ENCODE peak calls at places on chromosomes 3 and 15, in five cellular contexts. H is pancreas; E is CD8-positive, alpha-beta T cell; G is tibial nerve; K is uterus. L is an unnamed sample. For H3K9me3, the result is how much of the 10 kb centered on the place peaks cover.

GRCh38 chr3:131899021-131899420 is 135.8 kb downstream of the CPNE4 start:
- DNase-seq in H (no peak), E (no peak), G (no peak), K (no peak), L (no peak)

GRCh38 chr15:25244731-25245585 is 193.9 kb downstream of the UBE3A start:
- DNase-seq in H (peak), E (peak), G (no peak), K (peak), L (no peak)

GRCh38 chr3:143367171-143367570 is 247.6 kb downstream of the CHST2 start:
- DNase-seq in H (no peak), E (no peak), G (no peak), K (no peak), L (no peak)

GRCh38 chr3:126370606-126371005 is 13.4 kb upstream of the KLF15 start:
- DNase-seq in H (no peak), E (no peak), G (no peak), K (no peak), L (no peak)

GRCh38 chr15:40052604-40053003 is 13.6 kb upstream of the SRP14 start:
- DNase-seq in H (peak), E (no peak), G (no peak), K (no peak), L (no peak)

GRCh38 chr15:48828906-48829305 is 18.0 kb upstream of the CEP152 start:
- DNase-seq in H (no peak), E (no peak), G (no peak), K (no peak), L (no peak)

GRCh38 chr15:63234479-63234878 is 42.9 kb upstream of the APH1B start:
- DNase-seq in H (peak), E (no peak), G (peak), K (peak), L (no peak)

GRCh38 chr15:58987501-58988010 is at the start of gene RNF111:
- DNase-seq in H (peak), E (peak), G (peak), K (peak), L (peak)

GRCh38 chr15:35603298-35603697 is 57.3 kb upstream of the DPH6 start:
- DNase-seq in H (no peak), E (no peak), G (no peak), K (no peak), L (no peak)

GRCh38 chr3:7328339-7328738 is 467.4 kb downstream of the GRM7 start:
- DNase-seq in H (no peak), E (no peak), G (no peak), K (no peak), L (no peak)

GRCh38 chr3:183226333-183226732 is 26.7 kb upstream of the B3GNT5 start:
- DNase-seq in H (no peak), E (no peak), G (no peak), K (no peak), L (no peak)

GRCh38 chr3:13890377-13891016 is 10.6 kb upstream of the WNT7A start:
- DNase-seq in H (no peak), E (peak), G (no peak), K (peak), L (peak)

GRCh38 chr3:50299929-50300680 is 900 bp upstream of the HYAL3 start:
- DNase-seq in H (no peak), E (no peak), G (no peak), K (peak), L (no peak)

GRCh38 chr3:37197810-37198371 is 23.5 kb upstream of the LRRFIP2 start:
- DNase-seq in H (no peak), E (no peak), G (no peak), K (no peak), L (no peak)

DNA sequence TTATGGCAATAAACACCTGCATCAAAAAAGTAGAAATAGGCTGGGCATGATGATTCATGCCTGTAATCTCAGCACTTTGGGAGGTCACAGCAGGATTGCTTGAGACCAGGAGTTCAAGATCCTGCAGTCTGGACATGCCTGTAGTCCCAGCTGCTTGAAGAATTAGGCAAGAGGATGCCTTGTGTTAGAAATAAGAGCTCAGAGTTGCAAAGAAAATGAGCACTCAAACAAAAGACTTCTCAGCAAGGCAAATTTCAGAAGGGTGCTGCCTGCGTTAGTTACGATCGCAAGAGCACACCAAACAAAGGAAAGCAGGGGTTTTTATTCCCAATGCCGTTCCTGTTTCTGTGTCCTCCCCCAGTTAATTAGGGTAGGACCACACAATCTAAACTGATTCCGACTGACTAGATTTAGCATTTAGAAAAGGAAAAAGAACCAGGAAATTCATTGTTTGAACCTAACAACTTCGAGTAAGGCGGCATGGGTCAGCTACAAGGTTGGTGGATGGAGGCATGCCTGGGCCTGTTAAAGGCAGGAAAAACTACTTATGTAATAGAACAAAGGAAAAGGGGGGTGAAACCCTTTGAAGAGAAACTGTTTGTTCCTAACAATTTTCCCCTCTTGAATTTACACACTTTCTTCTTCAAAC is 55.5 kb downstream of the DLG1 start:
- DNase-seq in H (no peak), E (no peak), G (no peak), K (no peak), L (no peak)
- H3K9me3 ChIP-seq in H (under half), E (under half), G (under half), K (under half), L (under half)

GRCh38 chr3:111227216-111227615 is 155.6 kb downstream of the NECTIN3 start:
- DNase-seq in H (no peak), E (no peak), G (no peak), K (no peak), L (no peak)
- H3K9me3 ChIP-seq in H (under half), E (under half), G (under half), K (under half), L (under half)

GRCh38 chr15:27627623-27628022 is 471.5 kb downstream of the OCA2 start:
- DNase-seq in H (no peak), E (no peak), G (no peak), K (no peak), L (no peak)

GRCh38 chr15:27619204-27619603 is 479.9 kb downstream of the OCA2 start:
- DNase-seq in H (no peak), E (no peak), G (no peak), K (no peak), L (no peak)

GRCh38 chr15:27623149-27623548 is 476.0 kb downstream of the OCA2 start:
- DNase-seq in H (no peak), E (no peak), G (no peak), K (no peak), L (no peak)

GRCh38 chr15:27628486-27628885 is 470.6 kb downstream of the OCA2 start:
- DNase-seq in H (no peak), E (no peak), G (no peak), K (no peak), L (no peak)

DNA sequence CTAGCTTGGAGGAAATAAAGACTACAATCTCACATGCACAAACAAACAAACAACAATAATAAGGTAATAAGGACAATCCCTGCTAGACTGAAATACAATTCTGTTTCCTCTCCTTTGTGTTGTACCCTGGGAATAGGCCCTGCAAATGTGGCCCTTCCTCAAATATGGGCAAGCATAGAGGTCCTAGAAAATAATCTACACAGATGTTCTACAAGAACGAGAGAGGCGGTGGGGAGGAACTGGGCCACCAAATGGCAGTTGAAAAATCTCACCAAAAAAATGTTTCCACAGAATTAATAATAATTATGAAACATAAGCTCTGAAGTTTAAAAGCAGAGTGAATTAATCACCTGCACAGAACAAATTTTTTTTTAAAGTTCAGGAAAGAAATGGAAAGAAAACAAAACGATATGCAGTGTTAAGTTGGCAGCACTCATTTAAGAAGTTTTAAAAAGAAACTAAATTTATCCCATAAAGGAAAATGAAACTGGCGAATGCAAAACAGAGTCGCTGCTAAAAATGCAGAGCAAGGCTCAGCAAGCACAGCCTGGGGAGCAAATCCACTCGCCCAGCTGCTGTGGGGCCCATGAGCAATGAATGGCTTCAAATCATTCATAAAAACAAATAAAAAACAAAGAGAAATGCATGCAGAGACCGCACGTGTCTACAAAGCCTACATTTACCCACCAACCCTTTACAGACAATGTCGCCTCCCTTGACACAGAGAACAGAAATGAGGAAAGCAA is 475.4 kb downstream of the OCA2 start:
- DNase-seq in H (no peak), E (no peak), G (no peak), K (no peak), L (no peak)
- H3K9me3 ChIP-seq in H (under half), E (under half), G (under half), K (under half), L (under half)

DNA sequence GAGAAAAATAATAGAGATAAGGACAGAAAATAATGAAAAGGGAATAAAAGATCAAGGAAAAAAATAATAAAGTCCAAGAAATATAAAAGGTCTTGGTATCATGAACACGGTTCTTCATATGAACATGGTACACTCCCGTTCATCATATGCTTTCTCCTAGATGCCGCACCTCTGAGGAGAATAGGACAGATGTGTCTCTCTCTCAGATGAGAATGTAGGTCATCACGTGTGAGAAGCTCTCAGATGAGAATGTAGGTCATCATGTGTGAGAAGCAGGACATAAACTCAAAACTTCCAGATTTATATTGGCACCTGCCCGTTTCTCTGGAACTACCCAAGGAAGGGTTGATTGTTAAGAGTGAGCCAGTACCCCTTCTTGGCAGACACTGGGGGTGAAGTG is 29.9 kb upstream of the IQCF6 start:
- DNase-seq in H (no peak), E (no peak), G (no peak), K (no peak), L (peak)
- H3K9me3 ChIP-seq in H (under half), E (under half), G (under half), K (under half), L (under half)

DNA sequence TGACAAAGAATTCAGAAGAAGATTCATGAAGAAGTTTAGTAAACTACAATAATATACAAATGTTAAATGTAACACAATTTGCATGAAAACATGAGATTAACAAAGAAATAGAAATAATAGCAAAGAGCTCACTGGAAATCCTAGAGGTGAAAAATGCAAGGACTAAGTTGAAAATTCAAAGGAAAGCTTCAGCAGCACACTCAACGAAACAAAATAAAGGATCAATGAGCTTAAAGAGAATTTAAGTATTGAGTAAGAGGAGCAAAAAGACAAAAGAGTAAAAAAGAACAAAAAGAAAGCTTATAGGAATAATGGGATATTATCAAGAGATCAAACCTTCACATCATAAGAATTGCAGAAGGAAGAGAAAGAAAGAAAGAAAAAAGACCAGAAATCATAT is 583.8 kb upstream of the NECTIN3 start:
- DNase-seq in H (no peak), E (no peak), G (no peak), K (no peak), L (no peak)
- H3K9me3 ChIP-seq in H (under half), E (under half), G (under half), K (under half), L (under half)

L was measured in esophagus muscularis mucosa.